ENCODE peak calls at places on chromosomes 5 and 9, in seven cellular contexts. J is KG1; N is effector memory CD4-positive, alpha-beta T cell; R is A673; K is occipital lobe; D is sciatic nerve; Z is activated CD4-positive, alpha-beta T cell treated with anti-CD3 and anti-CD28 coated beads for 24 hours. G is an unnamed sample.

GRCh38 chr5:910769-911160 is 18.1 kb downstream of the TRIP13 start:
- DNase-seq in J (no peak), N (no peak), R (no peak), K (no peak), D (peak), Z (no peak), G (no peak)

GRCh38 chr5:122673343-122673742 is 101.5 kb upstream of the SNX2 start:
- DNase-seq in J (no peak), N (no peak), R (no peak), K (no peak), D (peak), Z (no peak), G (no peak)

GRCh38 chr9:134867917-134868750 is 12.5 kb upstream of the FCN2 start:
- DNase-seq in J (no peak), N (no peak), R (no peak), K (no peak), D (no peak), Z (no peak), G (no peak)

GRCh38 chr9:90726215-90726614 is 75.4 kb upstream of the SYK start:
- DNase-seq in J (no peak), N (no peak), R (no peak), K (no peak), D (no peak), Z (no peak), G (no peak)

GRCh38 chr9:98158071-98158791 is 34.2 kb downstream of the CORO2A start:
- DNase-seq in J (no peak), N (no peak), R (no peak), K (no peak), D (no peak), Z (no peak), G (no peak)

GRCh38 chr5:75707911-75708509 is 9.2 kb downstream of the POC5 start:
- DNase-seq in J (no peak), N (no peak), R (no peak), K (no peak), D (no peak), Z (no peak), G (no peak)

GRCh38 chr5:35183243-35183955 is 46.9 kb downstream of the PRLR start:
- DNase-seq in J (no peak), N (no peak), R (peak), K (no peak), D (peak), Z (peak), G (peak)

GRCh38 chr9:89474939-89475338 is 23.0 kb downstream of the SEMA4D start:
- DNase-seq in J (no peak), N (no peak), R (no peak), K (no peak), D (peak), Z (no peak), G (no peak)

G was measured in nucleus accumbens.